ENCODE peak calls at places on chromosomes 13 and 19, in seven cellular contexts. N, H, K, T, A, P and C are unnamed samples.

GRCh38 chr13:114089751-114090400 is 42.5 kb downstream of the RASA3 start:
- DNase-seq in N (no peak), H (no peak), K (no peak), T (no peak), A (no peak), P (no peak), C (no peak)

GRCh38 chr19:10514211-10515145 is 2.8 kb downstream of the S1PR5 start:
- DNase-seq in N (no peak), H (peak), K (no peak), T (no peak), A (no peak), P (no peak), C (peak)

GRCh38 chr13:30846311-30846710 is 59.8 kb upstream of the MEDAG start:
- DNase-seq in N (no peak), H (no peak), K (no peak), T (no peak), A (no peak), P (no peak), C (no peak)

GRCh38 chr13:66237411-66238062 is 992.6 kb downstream of the PCDH9 start:
- DNase-seq in N (no peak), H (no peak), K (no peak), T (no peak), A (no peak), P (no peak), C (no peak)

GRCh38 chr19:48844472-48844871 is 8.2 kb upstream of the HSD17B14 start:
- DNase-seq in N (no peak), H (no peak), K (no peak), T (no peak), A (no peak), P (peak), C (no peak)

GRCh38 chr19:36009220-36009619 is 607 bp upstream of the SYNE4 start:
- DNase-seq in N (peak), H (peak), K (no peak), T (no peak), A (peak), P (peak), C (peak)

GRCh38 chr19:47609885-47610545 is 1.1 kb downstream of the BICRA start:
- DNase-seq in N (peak), H (peak), K (no peak), T (no peak), A (no peak), P (peak), C (peak)

GRCh38 chr13:23703241-23703640 is 133.0 kb downstream of the TNFRSF19 start:
- DNase-seq in N (no peak), H (no peak), K (no peak), T (no peak), A (no peak), P (no peak), C (no peak)

GRCh38 chr13:73092831-73093230 is 34.0 kb downstream of the KLF5 start:
- DNase-seq in N (no peak), H (no peak), K (no peak), T (no peak), A (no peak), P (no peak), C (no peak)

GRCh38 chr13:102812616-102813287 is 13.8 kb downstream of the BIVM start:
- DNase-seq in N (no peak), H (no peak), K (no peak), T (no peak), A (no peak), P (peak), C (peak)

GRCh38 chr19:19094513-19094912 is 30.7 kb downstream of the SLC25A42 start:
- DNase-seq in N (no peak), H (no peak), K (no peak), T (no peak), A (no peak), P (no peak), C (no peak)

GRCh38 chr13:60384911-60385310 is 12.1 kb upstream of the TDRD3 start:
- DNase-seq in N (no peak), H (no peak), K (no peak), T (no peak), A (no peak), P (no peak), C (no peak)

GRCh38 chr19:46226438-46226973 is 3.0 kb upstream of the IGFL1 start:
- DNase-seq in N (peak), H (no peak), K (no peak), T (no peak), A (no peak), P (no peak), C (no peak)

GRCh38 chr13:113550453-113550852 is 34.1 kb upstream of the TFDP1 start:
- DNase-seq in N (no peak), H (no peak), K (no peak), T (no peak), A (no peak), P (no peak), C (no peak)

GRCh38 chr13:61810065-61810464 is 394.4 kb upstream of the PCDH20 start:
- DNase-seq in N (no peak), H (no peak), K (no peak), T (no peak), A (no peak), P (no peak), C (no peak)

GRCh38 chr19:13864223-13864512 is 12.8 kb upstream of the NANOS3 start:
- DNase-seq in N (no peak), H (no peak), K (no peak), T (no peak), A (no peak), P (no peak), C (no peak)

GRCh38 chr19:57192064-57192395 is 730 bp downstream of the ZNF264 start:
- DNase-seq in N (no peak), H (no peak), K (no peak), T (no peak), A (no peak), P (no peak), C (no peak)

GRCh38 chr13:19927117-19927734 is 31.3 kb upstream of the ZMYM2 start:
- DNase-seq in N (no peak), H (peak), K (peak), T (no peak), A (no peak), P (peak), C (peak)

GRCh38 chr19:57506163-57506562 is 6.4 kb downstream of the ZNF773 start:
- DNase-seq in N (no peak), H (no peak), K (no peak), T (no peak), A (no peak), P (no peak), C (no peak)

GRCh38 chr13:92355213-92355612 is 871.4 kb upstream of the GPC6 start:
- DNase-seq in N (no peak), H (no peak), K (no peak), T (no peak), A (no peak), P (peak), C (no peak)

GRCh38 chr13:26515721-26516120 is 41.8 kb upstream of the WASF3 start:
- DNase-seq in N (no peak), H (no peak), K (no peak), T (no peak), A (no peak), P (no peak), C (no peak)